ENCODE peak calls at places on chromosomes 12 and 14, in seven cellular contexts. J is psoas muscle, D is fibroblast of lung, A is ovary, K is HCT116, C is neural progenitor cell, L is heart left ventricle. O is an unnamed sample. For H3K36me3 and H3K4me1, the result is how much of the 10 kb centered on the place peaks cover.

GRCh38 chr12:116397148-116397547 is 119.7 kb upstream of the MED13L start:
- DNase-seq in C (no peak), L (no peak), A (no peak), K (no peak), J (no peak), D (peak), O (no peak)

GRCh38 chr14:22572562-22573058 is 16.4 kb downstream of the DAD1 start:
- DNase-seq in L (no peak), J (no peak), D (peak), C (no peak), K (no peak), A (no peak), O (no peak)

GRCh38 chr14:90535556-90535930 is 138.7 kb downstream of the CALM1 start:
- DNase-seq in L (no peak), A (no peak), J (no peak), C (no peak), D (no peak), K (no peak), O (no peak)

GRCh38 chr12:131510431-131510830 is 200.5 kb upstream of the SFSWAP start:
- DNase-seq in C (no peak), J (no peak), D (no peak), K (no peak), L (no peak), A (no peak), O (no peak)

GRCh38 chr12:131007794-131008460 is 54.2 kb downstream of the ADGRD1 start:
- DNase-seq in J (no peak), D (no peak), C (no peak), L (no peak), A (no peak), K (no peak), O (no peak)

GRCh38 chr12:62677355-62677754 is 210.7 kb downstream of the MON2 start:
- DNase-seq in L (no peak), D (no peak), K (no peak), J (no peak), C (no peak), A (no peak), O (peak)

GRCh38 chr12:452667-453210 is 7.0 kb upstream of the B4GALNT3 start:
- DNase-seq in D (no peak), K (no peak), A (no peak), J (peak), C (no peak), L (no peak), O (no peak)

GRCh38 chr12:65885312-65885711 is 61.0 kb downstream of the HMGA2 start:
- DNase-seq in K (no peak), D (peak), J (no peak), A (no peak), L (no peak), C (no peak), O (no peak)

GRCh38 chr12:108854453-108855283 is 2.7 kb downstream of the SSH1 start:
- DNase-seq in K (peak), L (peak), J (peak), C (no peak), A (no peak), D (peak), O (peak)

GRCh38 chr14:85471744-85472143 is 58.2 kb upstream of the FLRT2 start:
- DNase-seq in J (no peak), A (no peak), C (no peak), K (no peak), L (no peak), D (peak), O (no peak)

GRCh38 chr14:100297320-100298300 is 8.6 kb downstream of the SLC25A29 start:
- DNase-seq in D (peak), J (peak), C (no peak), K (no peak), A (peak), L (peak), O (peak)

GRCh38 chr14:58650857-58651256 is 13.1 kb downstream of the DACT1 start:
- DNase-seq in K (no peak), L (no peak), A (no peak), D (no peak), C (no peak), J (no peak), O (no peak)

GRCh38 chr14:100192250-100192671 is 32.8 kb upstream of the DEGS2 start:
- DNase-seq in D (no peak), K (no peak), C (no peak), L (peak), A (peak), J (peak), O (no peak)

GRCh38 chr12:60279224-60279623 is 683.4 kb downstream of the SLC16A7 start:
- DNase-seq in D (peak), L (no peak), C (no peak), A (no peak), K (no peak), J (no peak), O (no peak)

GRCh38 chr14:53432378-53432802 is 279.3 kb upstream of the DDHD1 start:
- DNase-seq in D (peak), K (peak), C (peak), J (no peak), A (no peak), L (no peak), O (no peak)

GRCh38 chr12:114420553-114420952 is 14.6 kb upstream of the TBX5 start:
- DNase-seq in D (no peak), L (no peak), A (no peak), K (no peak), C (no peak), J (no peak), O (no peak)

GRCh38 chr12:40253936-40254335 is 29.1 kb downstream of the LRRK2 start:
- DNase-seq in A (no peak), J (no peak), L (no peak), K (no peak), C (no peak), D (peak), O (no peak)

GRCh38 chr14:34093878-34094277 is 143.0 kb upstream of the EGLN3 start:
- DNase-seq in K (no peak), D (no peak), A (no peak), L (no peak), J (no peak), C (no peak), O (no peak)

GRCh38 chr12:110022980-110023633 is 23.9 kb downstream of the ANKRD13A start:
- DNase-seq in J (no peak), K (no peak), A (no peak), L (no peak), C (peak), D (peak), O (no peak)

GRCh38 chr12:110023634-110024023 is 24.4 kb downstream of the ANKRD13A start:
- DNase-seq in K (no peak), L (no peak), J (no peak), D (no peak), A (no peak), C (no peak), O (no peak)

GRCh38 chr12:110029290-110029689 is 19.0 kb downstream of the C12orf76 start:
- DNase-seq in A (no peak), K (no peak), L (no peak), D (no peak), J (no peak), C (no peak), O (no peak)

DNA sequence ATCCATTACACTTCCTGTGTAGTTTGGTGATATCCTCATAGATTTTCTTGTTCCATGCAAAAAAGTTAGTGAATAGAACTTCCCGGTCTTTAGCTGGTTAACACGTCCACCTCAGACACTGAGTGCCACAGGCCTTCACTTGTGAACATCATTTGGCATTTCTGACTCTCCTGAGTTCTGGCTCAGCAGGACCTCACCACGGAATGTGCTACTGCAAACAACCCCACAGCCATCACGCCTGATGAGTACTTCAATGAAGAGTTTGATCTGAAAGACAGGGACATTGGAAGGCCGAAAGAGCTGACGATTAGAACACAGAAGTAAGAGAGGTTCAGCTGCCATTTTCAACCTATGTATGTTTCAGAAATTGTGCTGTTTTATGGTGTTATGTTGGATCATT is 20.0 kb downstream of the C12orf76 start:
- DNase-seq in D (no peak), J (no peak), K (no peak), C (no peak), L (no peak), A (no peak), O (no peak)
- H3K36me3 ChIP-seq in D (under half), J (under half), K (under half), C (under half), L (half or more), A (under half), O (half or more)

DNA sequence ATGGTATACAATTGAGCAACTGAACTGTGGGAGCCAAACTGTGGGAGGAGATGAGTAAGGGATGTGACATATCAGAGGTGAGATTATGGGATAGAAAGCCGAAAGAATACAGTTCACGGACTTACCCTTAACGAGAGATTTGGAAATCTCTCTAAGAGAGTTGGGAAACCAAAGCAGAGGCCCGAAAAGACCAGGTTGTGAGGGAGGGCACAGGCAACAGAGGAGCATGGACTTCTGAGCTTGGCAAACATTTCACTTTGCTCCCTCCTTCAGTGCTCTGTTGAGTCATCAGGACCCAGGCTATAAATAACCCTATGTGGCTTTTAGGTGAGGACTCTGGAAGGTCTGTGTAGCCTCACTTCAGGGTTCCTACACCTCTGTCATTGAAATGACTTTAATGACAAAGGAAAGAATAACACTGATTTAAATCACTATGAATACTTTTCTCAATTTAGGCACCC is 120.6 kb downstream of the TGFB3 start:
- DNase-seq in L (no peak), K (peak), D (peak), A (no peak), J (no peak), C (no peak), O (no peak)
- H3K4me1 ChIP-seq in L (under half), K (under half), D (under half), A (under half), J (under half), C (under half), O (under half)

GRCh38 chr14:102984336-102985102 is 62.1 kb downstream of the AMN start:
- DNase-seq in C (no peak), D (no peak), K (no peak), J (no peak), A (no peak), L (no peak), O (no peak)

GRCh38 chr14:102983496-102983895 is 61.0 kb downstream of the AMN start:
- DNase-seq in J (no peak), C (no peak), L (no peak), D (no peak), K (no peak), A (no peak), O (no peak)

GRCh38 chr14:102988054-102988453 is 65.6 kb downstream of the AMN start:
- DNase-seq in D (peak), C (no peak), K (no peak), J (no peak), L (no peak), A (no peak), O (no peak)

GRCh38 chr14:102985665-102986064 is 63.2 kb downstream of the AMN start:
- DNase-seq in A (no peak), C (no peak), K (no peak), L (no peak), J (no peak), D (no peak), O (no peak)

GRCh38 chr14:102986810-102987579 is 64.5 kb downstream of the AMN start:
- DNase-seq in C (no peak), J (no peak), A (no peak), K (no peak), D (peak), L (no peak), O (no peak)
- H3K36me3 ChIP-seq in C (under half), J (under half), A (under half), K (under half), D (under half), L (half or more), O (half or more)

DNA sequence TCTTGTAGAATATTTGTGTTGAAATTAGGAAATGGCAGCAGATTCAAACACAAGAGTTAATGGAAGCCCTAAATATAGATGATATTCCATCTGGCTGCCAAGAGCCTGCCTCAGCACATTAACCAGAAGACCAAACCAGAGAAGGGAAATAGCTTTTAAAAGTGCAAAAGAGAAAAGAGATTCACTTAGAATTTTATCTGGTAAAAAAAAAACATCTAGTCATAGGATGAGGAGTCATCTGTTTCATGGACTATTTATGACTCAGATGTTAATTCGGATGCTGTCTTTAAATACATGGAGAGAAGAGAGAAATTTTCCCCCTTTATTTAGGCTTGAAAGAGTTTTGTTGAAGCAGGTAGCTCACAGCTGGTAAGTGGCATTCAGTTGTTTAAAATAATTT is 201.6 kb upstream of the NUDT4 start:
- DNase-seq in A (no peak), K (no peak), D (peak), C (no peak), L (no peak), J (no peak), O (no peak)
- H3K4me1 ChIP-seq in A (under half), K (under half), D (under half), C (under half), L (half or more), J (half or more), O (under half)

DNA sequence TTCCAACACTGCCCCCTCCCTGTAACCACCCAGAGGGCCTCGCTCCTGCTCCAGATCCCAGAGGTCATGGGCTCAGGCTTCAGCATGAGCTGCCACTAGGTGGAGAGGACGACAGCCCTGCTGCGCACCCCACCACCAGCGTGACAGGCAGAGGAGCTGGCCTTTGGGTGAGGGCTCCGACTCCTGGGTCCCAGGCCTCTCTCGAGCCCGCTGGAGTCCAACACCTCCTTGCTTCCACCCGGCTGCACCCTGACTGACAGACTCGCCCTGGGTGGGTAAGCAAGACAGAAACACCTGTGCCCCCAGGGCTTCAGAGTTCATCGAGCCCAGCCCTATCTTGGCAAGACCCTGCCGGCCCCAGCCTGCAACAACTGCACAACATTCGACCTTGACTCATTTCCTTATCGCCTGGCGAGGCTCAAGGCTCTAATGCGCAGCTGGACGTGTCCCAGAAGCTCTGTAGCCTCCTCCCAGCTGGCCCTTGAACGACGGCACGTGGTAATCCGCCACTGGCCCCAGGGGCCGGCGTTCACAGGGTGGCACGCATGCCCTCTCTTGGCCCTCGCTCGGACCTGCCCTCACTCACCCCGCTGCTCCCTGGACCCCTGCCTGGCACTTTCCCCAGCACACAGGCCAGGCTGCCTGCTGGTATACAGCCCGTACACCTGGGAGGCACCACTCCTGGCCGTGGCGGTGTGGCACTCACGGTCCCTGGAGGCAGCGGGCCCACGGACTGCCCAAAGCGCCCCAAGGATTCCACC is 28.0 kb downstream of the VPS37B start:
- DNase-seq in A (no peak), K (no peak), J (peak), C (peak), L (peak), D (no peak), O (no peak)
- H3K36me3 ChIP-seq in A (under half), K (under half), J (under half), C (under half), L (under half), D (under half), O (under half)

DNA sequence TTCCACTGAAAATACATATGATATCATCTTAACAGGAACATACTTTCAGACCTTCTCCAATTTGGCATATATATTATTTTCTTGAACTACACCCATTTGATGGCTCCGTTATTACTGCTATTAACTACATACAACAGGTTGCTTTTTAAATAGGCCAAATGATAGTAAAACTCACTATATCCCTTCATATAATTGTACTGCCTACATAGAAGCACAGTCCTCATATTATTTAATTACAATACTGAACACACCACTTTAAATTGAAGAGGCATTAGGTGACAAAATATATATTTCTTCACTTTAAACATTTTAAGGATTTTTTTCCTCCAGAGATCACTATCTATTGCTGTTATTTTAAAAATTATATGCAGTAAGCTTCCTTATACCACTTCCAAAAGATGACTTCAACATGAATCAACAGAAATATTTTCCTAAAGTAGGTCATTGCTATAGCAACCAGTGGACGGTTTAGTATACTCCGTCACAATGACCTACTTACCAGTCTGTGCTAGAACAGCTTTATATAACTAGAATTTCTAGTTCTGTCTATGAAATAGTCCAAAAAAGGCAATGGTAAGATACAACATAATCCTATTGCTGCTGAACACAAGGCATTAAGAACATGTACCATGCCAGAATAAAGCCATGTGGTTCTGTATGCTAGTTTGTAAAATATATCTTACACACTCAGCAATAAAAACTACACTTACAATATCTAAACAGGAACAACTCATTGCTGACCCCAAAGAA is 40.5 kb upstream of the MTERF2 start:
- DNase-seq in C (no peak), A (no peak), L (no peak), K (peak), D (peak), J (no peak), O (no peak)
- H3K4me1 ChIP-seq in C (under half), A (under half), L (half or more), K (under half), D (under half), J (half or more), O (under half)

GRCh38 chr14:94059998-94060397 is 21.0 kb downstream of the DDX24 start:
- DNase-seq in D (no peak), L (no peak), A (no peak), C (no peak), J (no peak), K (no peak), O (no peak)
- H3K36me3 ChIP-seq in D (under half), L (half or more), A (under half), C (under half), J (under half), K (half or more), O (half or more)

GRCh38 chr12:70265132-70265531 is 21.9 kb downstream of the CNOT2 start:
- DNase-seq in L (no peak), D (no peak), C (no peak), K (no peak), A (no peak), J (no peak), O (no peak)
- H3K4me1 ChIP-seq in L (under half), D (under half), C (under half), K (under half), A (under half), J (under half), O (under half)